ENCODE peak calls at places on chromosomes 3 and 15, in eight cellular contexts. One of them, this sample, is unnamed.

GRCh38 chr15:85749261-85750151 is 45.2 kb downstream of the KLHL25 start:
- DNase-seq in iPS DF 6.9: no peak
- DNase-seq in T-helper 9 cell: no peak
- DNase-seq in mesenchymal stem cell: no peak
- DNase-seq in iPS-NIHi11: no peak
- DNase-seq in ecto neural progenitor cell: peak; percentile 46
- DNase-seq in hippocampal formation: peak; percentile 57
- DNase-seq in stimulated activated effector memory CD8-positive, alpha-beta T cell treated with anti-CD3 and anti-CD28 coated beads, Interleukin-12 subunit alpha, Interleukin-12 subunit beta, amount 100 ng/mL, for 72 hours: no peak
- DNase-seq in this sample: no peak

GRCh38 chr3:195905970-195906864 is 2.1 kb downstream of the TNK2 start:
- DNase-seq in stimulated activated effector memory CD8-positive, alpha-beta T cell treated with anti-CD3 and anti-CD28 coated beads, Interleukin-12 subunit alpha, Interleukin-12 subunit beta, amount 100 ng/mL, for 72 hours: no peak
- DNase-seq in hippocampal formation: no peak
- DNase-seq in T-helper 9 cell: no peak
- DNase-seq in iPS-NIHi11: no peak
- DNase-seq in mesenchymal stem cell: peak; percentile 84
- DNase-seq in ecto neural progenitor cell: no peak
- DNase-seq in iPS DF 6.9: no peak
- DNase-seq in this sample: no peak

GRCh38 chr15:60414016-60414682 is 16.4 kb upstream of the ANXA2 start:
- DNase-seq in mesenchymal stem cell: peak; percentile 58
- DNase-seq in stimulated activated effector memory CD8-positive, alpha-beta T cell treated with anti-CD3 and anti-CD28 coated beads, Interleukin-12 subunit alpha, Interleukin-12 subunit beta, amount 100 ng/mL, for 72 hours: no peak
- DNase-seq in hippocampal formation: no peak
- DNase-seq in T-helper 9 cell: no peak
- DNase-seq in iPS DF 6.9: no peak
- DNase-seq in ecto neural progenitor cell: no peak
- DNase-seq in iPS-NIHi11: no peak
- DNase-seq in this sample: no peak

GRCh38 chr3:99562990-99563607 is 75.3 kb upstream of the COL8A1 start:
- DNase-seq in iPS DF 6.9: no peak
- DNase-seq in hippocampal formation: no peak
- DNase-seq in ecto neural progenitor cell: no peak
- DNase-seq in iPS-NIHi11: no peak
- DNase-seq in T-helper 9 cell: no peak
- DNase-seq in mesenchymal stem cell: no peak
- DNase-seq in stimulated activated effector memory CD8-positive, alpha-beta T cell treated with anti-CD3 and anti-CD28 coated beads, Interleukin-12 subunit alpha, Interleukin-12 subunit beta, amount 100 ng/mL, for 72 hours: no peak
- DNase-seq in this sample: no peak

GRCh38 chr3:29335438-29335837 is 54.6 kb downstream of the RBMS3 start:
- DNase-seq in iPS DF 6.9: no peak
- DNase-seq in hippocampal formation: no peak
- DNase-seq in mesenchymal stem cell: peak; percentile 98
- DNase-seq in iPS-NIHi11: peak; percentile 45
- DNase-seq in T-helper 9 cell: no peak
- DNase-seq in stimulated activated effector memory CD8-positive, alpha-beta T cell treated with anti-CD3 and anti-CD28 coated beads, Interleukin-12 subunit alpha, Interleukin-12 subunit beta, amount 100 ng/mL, for 72 hours: no peak
- DNase-seq in ecto neural progenitor cell: peak; percentile 46
- DNase-seq in this sample: no peak

GRCh38 chr3:47611577-47611976 is 32.9 kb upstream of the CSPG5 start:
- DNase-seq in iPS DF 6.9: no peak
- DNase-seq in hippocampal formation: peak; percentile 28
- DNase-seq in T-helper 9 cell: no peak
- DNase-seq in ecto neural progenitor cell: no peak
- DNase-seq in stimulated activated effector memory CD8-positive, alpha-beta T cell treated with anti-CD3 and anti-CD28 coated beads, Interleukin-12 subunit alpha, Interleukin-12 subunit beta, amount 100 ng/mL, for 72 hours: no peak
- DNase-seq in iPS-NIHi11: no peak
- DNase-seq in mesenchymal stem cell: no peak
- DNase-seq in this sample: no peak

GRCh38 chr3:15332405-15333098 is at the start of gene SH3BP5:
- DNase-seq in iPS DF 6.9: peak; percentile 20
- DNase-seq in iPS-NIHi11: peak; percentile 89
- DNase-seq in stimulated activated effector memory CD8-positive, alpha-beta T cell treated with anti-CD3 and anti-CD28 coated beads, Interleukin-12 subunit alpha, Interleukin-12 subunit beta, amount 100 ng/mL, for 72 hours: peak; percentile 69
- DNase-seq in mesenchymal stem cell: peak; percentile 66
- DNase-seq in ecto neural progenitor cell: peak; percentile 86
- DNase-seq in hippocampal formation: peak; percentile 59
- DNase-seq in T-helper 9 cell: peak; percentile 62
- DNase-seq in this sample: peak; percentile 80

GRCh38 chr15:31308185-31308639 is 18.4 kb upstream of the KLF13 start:
- DNase-seq in ecto neural progenitor cell: peak; percentile 57
- DNase-seq in mesenchymal stem cell: no peak
- DNase-seq in stimulated activated effector memory CD8-positive, alpha-beta T cell treated with anti-CD3 and anti-CD28 coated beads, Interleukin-12 subunit alpha, Interleukin-12 subunit beta, amount 100 ng/mL, for 72 hours: no peak
- DNase-seq in hippocampal formation: no peak
- DNase-seq in iPS DF 6.9: no peak
- DNase-seq in T-helper 9 cell: no peak
- DNase-seq in iPS-NIHi11: peak; percentile 45
- DNase-seq in this sample: no peak